ENCODE peak calls at places on chromosomes 12 and 14, in six cellular contexts. One of them, this sample, is unnamed.

GRCh38 chr12:12734561-12735071 is 17.4 kb downstream of the CDKN1B start:
- DNase-seq in osteoblast: no peak
- DNase-seq in astrocyte: peak; percentile 84
- DNase-seq in thoracic aorta: no peak
- DNase-seq in fibroblast of lung: peak; percentile 87
- DNase-seq in AG04450: no peak
- DNase-seq in this sample: no peak

GRCh38 chr14:31297112-31297511 is 89.5 kb upstream of the HECTD1 start:
- DNase-seq in osteoblast: no peak
- DNase-seq in AG04450: no peak
- DNase-seq in astrocyte: no peak
- DNase-seq in fibroblast of lung: no peak
- DNase-seq in thoracic aorta: no peak
- DNase-seq in this sample: no peak

GRCh38 chr14:94345344-94346072 is 22.4 kb upstream of the SERPINA6 start:
- DNase-seq in AG04450: peak; percentile 67
- DNase-seq in osteoblast: peak; percentile 94
- DNase-seq in fibroblast of lung: peak; percentile 95
- DNase-seq in thoracic aorta: no peak
- DNase-seq in astrocyte: peak; percentile 94
- DNase-seq in this sample: peak; percentile 87

GRCh38 chr12:97047361-97047760 is 140.3 kb downstream of the NEDD1 start:
- DNase-seq in AG04450: no peak
- DNase-seq in astrocyte: no peak
- DNase-seq in fibroblast of lung: no peak
- DNase-seq in osteoblast: no peak
- DNase-seq in thoracic aorta: no peak
- DNase-seq in this sample: no peak

GRCh38 chr14:39342768-39343167 is 89.5 kb downstream of the FBXO33 start:
- DNase-seq in AG04450: no peak
- DNase-seq in fibroblast of lung: no peak
- DNase-seq in thoracic aorta: no peak
- DNase-seq in astrocyte: no peak
- DNase-seq in osteoblast: no peak
- DNase-seq in this sample: no peak

GRCh38 chr14:31927348-31927826 is 149.7 kb upstream of the ARHGAP5 start:
- DNase-seq in thoracic aorta: no peak
- DNase-seq in astrocyte: peak; percentile 94
- DNase-seq in AG04450: peak; percentile 87
- DNase-seq in fibroblast of lung: peak; percentile 95
- DNase-seq in osteoblast: peak; percentile 88
- DNase-seq in this sample: peak; percentile 91

GRCh38 chr12:112988224-112988623 is 9.9 kb downstream of the OAS2 start:
- DNase-seq in thoracic aorta: no peak
- DNase-seq in AG04450: no peak
- DNase-seq in osteoblast: no peak
- DNase-seq in fibroblast of lung: no peak
- DNase-seq in astrocyte: no peak
- DNase-seq in this sample: no peak

GRCh38 chr14:36771256-36771655 is 109.6 kb downstream of the PAX9 start:
- DNase-seq in AG04450: no peak
- DNase-seq in thoracic aorta: no peak
- DNase-seq in astrocyte: no peak
- DNase-seq in osteoblast: no peak
- DNase-seq in fibroblast of lung: no peak
- DNase-seq in this sample: no peak

GRCh38 chr12:115004469-115005146 is 320.6 kb upstream of the TBX3 start:
- DNase-seq in astrocyte: no peak
- DNase-seq in thoracic aorta: no peak
- DNase-seq in AG04450: no peak
- DNase-seq in fibroblast of lung: no peak
- DNase-seq in osteoblast: no peak
- DNase-seq in this sample: no peak

GRCh38 chr12:58728397-58728796 is 191.9 kb downstream of the LRIG3 start:
- DNase-seq in thoracic aorta: no peak
- DNase-seq in fibroblast of lung: peak; percentile 53
- DNase-seq in astrocyte: peak; percentile 37
- DNase-seq in osteoblast: no peak
- DNase-seq in AG04450: no peak
- DNase-seq in this sample: peak; percentile 16

GRCh38 chr12:1533205-1533601 is 61.2 kb downstream of the FBXL14 start:
- DNase-seq in astrocyte: peak; percentile 27
- DNase-seq in osteoblast: peak; percentile 92
- DNase-seq in thoracic aorta: no peak
- DNase-seq in fibroblast of lung: peak; percentile 38
- DNase-seq in AG04450: no peak
- DNase-seq in this sample: no peak

GRCh38 chr12:3200032-3200617 is 122.9 kb downstream of the TSPAN9 start:
- DNase-seq in osteoblast: peak; percentile 95
- DNase-seq in astrocyte: peak; percentile 35
- DNase-seq in AG04450: no peak
- DNase-seq in fibroblast of lung: peak; percentile 61
- DNase-seq in thoracic aorta: no peak
- DNase-seq in this sample: no peak

GRCh38 chr12:97960741-97961608 is 498.4 kb downstream of the RMST start:
- DNase-seq in osteoblast: no peak
- DNase-seq in AG04450: no peak
- DNase-seq in fibroblast of lung: peak; percentile 2
- DNase-seq in astrocyte: peak; percentile 2
- DNase-seq in thoracic aorta: no peak
- DNase-seq in this sample: no peak

GRCh38 chr12:116934908-116935698 is 24.4 kb downstream of the FBXW8 start:
- DNase-seq in thoracic aorta: no peak
- DNase-seq in AG04450: no peak
- DNase-seq in astrocyte: no peak
- DNase-seq in fibroblast of lung: no peak
- DNase-seq in osteoblast: no peak
- DNase-seq in this sample: no peak

GRCh38 chr12:80242341-80242740 is 143.0 kb downstream of the OTOGL start:
- DNase-seq in fibroblast of lung: no peak
- DNase-seq in osteoblast: peak; percentile 39
- DNase-seq in thoracic aorta: no peak
- DNase-seq in AG04450: no peak
- DNase-seq in astrocyte: no peak
- DNase-seq in this sample: no peak

GRCh38 chr14:34711169-34711568 is 3.2 kb downstream of the CFL2 start:
- DNase-seq in thoracic aorta: no peak
- DNase-seq in AG04450: peak; percentile 82
- DNase-seq in fibroblast of lung: peak; percentile 94
- DNase-seq in astrocyte: peak; percentile 91
- DNase-seq in osteoblast: peak; percentile 76
- DNase-seq in this sample: peak; percentile 34

GRCh38 chr14:86712176-86712575 is 1182.2 kb downstream of the FLRT2 start:
- DNase-seq in fibroblast of lung: no peak
- DNase-seq in osteoblast: no peak
- DNase-seq in AG04450: no peak
- DNase-seq in astrocyte: no peak
- DNase-seq in thoracic aorta: no peak
- DNase-seq in this sample: no peak

GRCh38 chr12:22539055-22539454 is 5.3 kb downstream of the C2CD5 start:
- DNase-seq in fibroblast of lung: no peak
- DNase-seq in AG04450: no peak
- DNase-seq in osteoblast: no peak
- DNase-seq in thoracic aorta: no peak
- DNase-seq in astrocyte: no peak
- DNase-seq in this sample: no peak

GRCh38 chr14:69094481-69094880 is 58.4 kb downstream of the DCAF5 start:
- DNase-seq in fibroblast of lung: peak; percentile 67
- DNase-seq in thoracic aorta: no peak
- DNase-seq in osteoblast: no peak
- DNase-seq in astrocyte: peak; percentile 59
- DNase-seq in AG04450: no peak
- DNase-seq in this sample: no peak
- H3K27ac ChIP-seq in fibroblast of lung: no peak overlapping the region
- H3K27ac ChIP-seq in thoracic aorta: peak overlapping the region; percentile 68
- H3K27ac ChIP-seq in osteoblast: peak overlapping the region; percentile 72
- H3K27ac ChIP-seq in astrocyte: peak overlapping the region; percentile 73
- H3K27ac ChIP-seq in AG04450: peak overlapping the region; percentile 73
- H3K27ac ChIP-seq in this sample: no peak overlapping the region

GRCh38 chr12:132373967-132374820 is 44.8 kb upstream of the GALNT9 start:
- DNase-seq in astrocyte: no peak
- DNase-seq in osteoblast: no peak
- DNase-seq in AG04450: no peak
- DNase-seq in fibroblast of lung: no peak
- DNase-seq in thoracic aorta: no peak
- DNase-seq in this sample: peak; percentile 20
- TF ChIP-seq CTCF in astrocyte: no peak
- TF ChIP-seq CTCF in osteoblast: peak; percentile 16
- TF ChIP-seq CTCF in AG04450: peak; percentile 22
- TF ChIP-seq CTCF in fibroblast of lung: peak; percentile 24
- TF ChIP-seq CTCF in thoracic aorta: no peak
- TF ChIP-seq CTCF in this sample: peak; percentile 6

GRCh38 chr14:60217713-60218112 is 31.3 kb upstream of the PPM1A start:
- DNase-seq in thoracic aorta: no peak
- DNase-seq in osteoblast: no peak
- DNase-seq in astrocyte: no peak
- DNase-seq in fibroblast of lung: no peak
- DNase-seq in AG04450: no peak
- DNase-seq in this sample: no peak
- H3K27ac ChIP-seq in thoracic aorta: peak overlapping the region; percentile 59
- H3K27ac ChIP-seq in osteoblast: no peak overlapping the region
- H3K27ac ChIP-seq in astrocyte: no peak overlapping the region
- H3K27ac ChIP-seq in fibroblast of lung: no peak overlapping the region
- H3K27ac ChIP-seq in AG04450: no peak overlapping the region
- H3K27ac ChIP-seq in this sample: no peak overlapping the region

DNA sequence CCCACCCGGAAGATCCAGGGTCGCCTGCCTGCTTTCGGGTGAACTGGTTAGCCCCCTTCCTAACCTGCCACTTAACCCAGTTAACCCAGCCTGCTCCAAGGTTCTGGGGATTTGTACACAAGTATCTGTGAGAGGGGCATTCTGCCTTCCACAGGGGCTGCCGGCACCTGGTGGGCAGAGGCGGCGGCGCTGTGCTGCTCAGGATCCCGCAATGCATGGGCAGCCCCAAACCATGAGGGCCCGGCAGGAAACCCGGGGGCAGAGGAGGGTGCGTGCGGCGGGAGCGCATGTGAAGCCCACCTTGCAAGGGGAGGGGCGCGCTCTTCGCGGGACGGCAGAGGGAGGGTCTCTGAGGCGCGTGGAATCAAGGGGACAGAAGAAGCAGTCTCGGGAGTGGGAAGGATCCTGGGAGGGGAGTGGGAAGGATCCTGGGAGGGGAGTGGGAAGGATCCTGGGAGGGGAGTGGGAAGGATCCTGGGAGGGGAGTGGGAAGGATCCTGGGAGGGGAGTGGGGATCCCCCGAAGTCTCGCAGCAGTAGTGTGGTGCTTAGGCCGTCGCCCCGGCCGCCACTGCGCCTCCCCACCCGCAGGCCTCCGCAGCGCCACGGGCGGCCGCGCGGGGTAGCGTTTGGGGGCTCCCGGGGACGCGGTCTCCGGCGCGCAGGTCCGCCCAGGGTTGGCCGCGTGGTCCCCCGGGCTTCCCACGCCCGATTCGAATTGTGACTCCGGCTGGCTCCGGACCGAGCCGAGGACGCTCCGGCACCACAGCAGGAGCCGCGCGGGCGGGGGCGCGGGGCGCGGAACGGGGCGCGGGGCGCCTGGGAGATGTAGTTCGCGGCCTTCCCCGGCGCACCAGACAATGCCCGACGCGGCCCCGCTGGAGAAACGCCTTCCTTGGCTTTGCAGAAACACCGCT is 4.9 kb upstream of the MTA1 start:
- DNase-seq in thoracic aorta: peak; percentile 31
- DNase-seq in fibroblast of lung: peak; percentile 60
- DNase-seq in astrocyte: peak; percentile 36
- DNase-seq in osteoblast: peak; percentile 100
- DNase-seq in AG04450: peak; percentile 11
- DNase-seq in this sample: peak; percentile 65
- TF ChIP-seq CTCF in thoracic aorta: peak; percentile 83
- TF ChIP-seq CTCF in fibroblast of lung: peak; percentile 19
- TF ChIP-seq CTCF in astrocyte: peak; percentile 16
- TF ChIP-seq CTCF in osteoblast: peak; percentile 39
- TF ChIP-seq CTCF in AG04450: peak; percentile 39
- TF ChIP-seq CTCF in this sample: peak; percentile 79

DNA sequence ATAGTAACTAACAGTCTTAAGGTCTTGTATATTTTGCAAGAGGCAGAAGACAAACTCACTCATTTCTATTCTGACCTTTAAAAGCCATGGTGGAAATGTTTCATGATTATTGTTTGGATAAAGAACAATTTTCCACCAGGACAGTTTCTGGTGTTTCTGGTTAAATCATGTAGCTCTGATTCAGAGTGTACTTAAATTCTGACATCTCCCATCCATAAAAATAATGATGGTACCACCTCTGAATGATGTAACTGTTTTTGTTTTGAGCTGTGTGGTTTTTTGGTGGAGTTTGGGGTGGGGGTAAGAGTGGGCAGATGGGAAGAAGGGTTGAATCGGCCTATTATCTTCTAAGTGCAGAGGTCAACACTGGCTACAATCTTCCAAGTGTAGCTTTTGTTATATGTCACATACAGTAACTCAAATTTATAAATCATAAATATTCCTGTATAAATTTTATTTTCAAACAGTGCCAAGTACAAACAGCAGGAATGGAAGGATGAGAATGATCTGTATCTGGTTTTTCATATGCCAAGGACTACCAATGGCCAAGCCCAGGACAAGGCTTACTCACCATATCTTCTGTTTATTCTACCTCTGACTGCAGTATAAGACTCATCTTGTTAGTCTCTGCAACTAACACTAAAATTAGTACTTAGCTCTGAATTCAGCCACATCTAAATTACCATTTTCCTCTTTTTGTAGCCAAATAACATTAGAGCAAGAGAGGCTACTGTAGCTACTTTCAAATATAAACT is 108.7 kb downstream of the BCAT1 start:
- DNase-seq in fibroblast of lung: peak; percentile 76
- DNase-seq in AG04450: no peak
- DNase-seq in astrocyte: peak; percentile 68
- DNase-seq in thoracic aorta: no peak
- DNase-seq in osteoblast: no peak
- DNase-seq in this sample: no peak
- H3K27ac ChIP-seq in fibroblast of lung: no peak overlapping the region
- H3K27ac ChIP-seq in AG04450: no peak overlapping the region
- H3K27ac ChIP-seq in astrocyte: peak overlapping the region; percentile 74
- H3K27ac ChIP-seq in thoracic aorta: no peak overlapping the region
- H3K27ac ChIP-seq in osteoblast: peak overlapping the region; percentile 86
- H3K27ac ChIP-seq in this sample: no peak overlapping the region

GRCh38 chr14:57533214-57533613 is 39.6 kb upstream of the CCDC198 start:
- DNase-seq in astrocyte: no peak
- DNase-seq in thoracic aorta: no peak
- DNase-seq in fibroblast of lung: peak; percentile 2
- DNase-seq in AG04450: no peak
- DNase-seq in osteoblast: no peak
- DNase-seq in this sample: no peak
- TF ChIP-seq CTCF in astrocyte: peak; percentile 38
- TF ChIP-seq CTCF in thoracic aorta: peak; percentile 44
- TF ChIP-seq CTCF in fibroblast of lung: peak; percentile 19
- TF ChIP-seq CTCF in AG04450: peak; percentile 28
- TF ChIP-seq CTCF in osteoblast: peak; percentile 36
- TF ChIP-seq CTCF in this sample: peak; percentile 19

GRCh38 chr12:72272731-72273498 is 745 bp downstream of the TRHDE start:
- DNase-seq in osteoblast: peak; percentile 88
- DNase-seq in astrocyte: peak; percentile 65
- DNase-seq in AG04450: no peak
- DNase-seq in thoracic aorta: no peak
- DNase-seq in fibroblast of lung: peak; percentile 70
- DNase-seq in this sample: no peak
- H3K27ac ChIP-seq in osteoblast: no peak overlapping the region
- H3K27ac ChIP-seq in astrocyte: peak overlapping the region; percentile 75
- H3K27ac ChIP-seq in AG04450: peak overlapping the region; percentile 82
- H3K27ac ChIP-seq in thoracic aorta: peak overlapping the region; percentile 76
- H3K27ac ChIP-seq in fibroblast of lung: peak overlapping the region; percentile 85
- H3K27ac ChIP-seq in this sample: no peak overlapping the region

GRCh38 chr12:60977966-60978365 is 1282.2 kb upstream of the USP15 start:
- DNase-seq in fibroblast of lung: no peak
- DNase-seq in thoracic aorta: no peak
- DNase-seq in osteoblast: no peak
- DNase-seq in astrocyte: no peak
- DNase-seq in AG04450: no peak
- DNase-seq in this sample: peak; percentile 6
- TF ChIP-seq CTCF in fibroblast of lung: peak; percentile 19
- TF ChIP-seq CTCF in thoracic aorta: no peak
- TF ChIP-seq CTCF in osteoblast: no peak
- TF ChIP-seq CTCF in astrocyte: no peak
- TF ChIP-seq CTCF in AG04450: no peak
- TF ChIP-seq CTCF in this sample: no peak